ENCODE peak calls at places on chromosome X, in six cellular contexts. Y is Calu3, T is AG10803, S is BE2C, E is upper lobe of left lung, K is kidney epithelial cell. B is an unnamed sample.

GRCh38 chrX:31114858-31115257 is 43.0 kb upstream of the FTHL17 start:
- DNase-seq in T (no peak), E (no peak), Y (no peak), S (no peak), K (no peak), B (no peak)

GRCh38 chrX:94645727-94646126 is 971.7 kb downstream of the FAM133A start:
- DNase-seq in E (no peak), T (no peak), K (no peak), S (no peak), Y (no peak), B (no peak)

GRCh38 chrX:72054776-72055495 is 76.8 kb downstream of the RTL5 start:
- DNase-seq in T (no peak), Y (no peak), E (no peak), S (no peak), K (no peak), B (no peak)

GRCh38 chrX:70279081-70279480 is 2.9 kb upstream of the RAB41 start:
- DNase-seq in K (no peak), T (no peak), S (no peak), E (no peak), Y (no peak), B (no peak)

GRCh38 chrX:6644411-6644810 is 109.5 kb upstream of the VCX3A start:
- DNase-seq in Y (no peak), K (no peak), S (peak), T (no peak), E (no peak), B (no peak)

GRCh38 chrX:7432901-7433300 is 284.9 kb upstream of the PUDP start:
- DNase-seq in E (no peak), K (no peak), T (no peak), Y (no peak), S (no peak), B (no peak)

GRCh38 chrX:15854080-15854655 is 445 bp downstream of the AP1S2 start:
- DNase-seq in Y (peak), K (no peak), E (peak), S (peak), T (no peak), B (peak)

GRCh38 chrX:4570141-4570540 is 856.7 kb upstream of the PRKX start:
- DNase-seq in T (no peak), S (no peak), E (no peak), K (no peak), Y (no peak), B (no peak)

GRCh38 chrX:129678176-129678880 is 23.6 kb upstream of the APLN start:
- DNase-seq in Y (peak), E (peak), T (peak), K (no peak), S (peak), B (peak)

GRCh38 chrX:39577976-39578962 is 519.5 kb downstream of the BCOR start:
- DNase-seq in E (no peak), T (peak), S (no peak), K (no peak), Y (no peak), B (no peak)

GRCh38 chrX:42102586-42103282 is 179.4 kb upstream of the CASK start:
- DNase-seq in S (no peak), E (no peak), Y (no peak), T (no peak), K (no peak), B (no peak)

GRCh38 chrX:109472939-109473713 is 8.8 kb downstream of the GUCY2F start:
- DNase-seq in S (peak), K (peak), T (peak), E (no peak), Y (no peak), B (no peak)

GRCh38 chrX:70096052-70096451 is 33.8 kb downstream of the OTUD6A start:
- DNase-seq in T (peak), E (no peak), Y (peak), K (no peak), S (no peak), B (no peak)

GRCh38 chrX:46381630-46382029 is 163.6 kb downstream of the ZNF674 start:
- DNase-seq in S (peak), Y (peak), T (peak), K (no peak), E (no peak), B (no peak)

GRCh38 chrX:2413969-2414368 is 86.8 kb downstream of the DHRSX start:
- DNase-seq in Y (no peak), T (no peak), S (no peak), E (no peak), K (no peak), B (no peak)

GRCh38 chrX:39165773-39166172 is 364.5 kb downstream of the MID1IP1 start:
- DNase-seq in E (no peak), S (no peak), Y (no peak), K (no peak), T (no peak), B (no peak)

GRCh38 chrX:129522184-129523059 is 868 bp downstream of the SMARCA1 start:
- DNase-seq in Y (peak), E (peak), S (peak), T (peak), K (no peak), B (peak)

GRCh38 chrX:76029385-76029784 is 143.5 kb upstream of the PBDC1 start:
- DNase-seq in E (no peak), K (no peak), Y (no peak), S (peak), T (no peak), B (no peak)

GRCh38 chrX:53305996-53306937 is 24.9 kb upstream of the IQSEC2 start:
- DNase-seq in E (no peak), S (no peak), Y (no peak), K (no peak), T (no peak), B (no peak)

GRCh38 chrX:47146121-47146935 is 1.3 kb downstream of the RBM10 start:
- DNase-seq in K (no peak), T (no peak), E (no peak), S (no peak), Y (no peak), B (no peak)

DNA sequence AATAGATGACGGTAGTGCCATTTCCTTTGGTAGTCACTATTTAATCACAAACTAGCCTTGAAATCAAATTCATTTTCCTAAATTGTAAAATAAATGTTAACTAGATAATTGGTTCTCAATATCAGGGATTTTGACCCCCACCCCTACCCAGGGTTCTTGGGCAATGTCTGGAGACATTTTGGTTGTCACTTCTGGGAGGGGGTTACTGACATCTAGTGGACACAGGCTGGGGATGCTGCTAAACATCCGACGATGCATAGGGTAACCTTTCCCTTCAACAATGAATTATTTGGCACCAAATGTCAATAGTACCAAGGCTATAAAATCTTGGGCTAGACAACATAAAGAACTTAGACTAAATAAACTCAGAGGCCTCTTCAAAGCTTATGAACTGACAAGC is 285.8 kb upstream of the TRPC5 start:
- DNase-seq in T (no peak), Y (no peak), S (no peak), E (no peak), K (no peak), B (no peak)
- TF ChIP-seq CTCF in T (peak), Y (no peak), S (peak), E (no peak), K (peak), B (no peak)

DNA sequence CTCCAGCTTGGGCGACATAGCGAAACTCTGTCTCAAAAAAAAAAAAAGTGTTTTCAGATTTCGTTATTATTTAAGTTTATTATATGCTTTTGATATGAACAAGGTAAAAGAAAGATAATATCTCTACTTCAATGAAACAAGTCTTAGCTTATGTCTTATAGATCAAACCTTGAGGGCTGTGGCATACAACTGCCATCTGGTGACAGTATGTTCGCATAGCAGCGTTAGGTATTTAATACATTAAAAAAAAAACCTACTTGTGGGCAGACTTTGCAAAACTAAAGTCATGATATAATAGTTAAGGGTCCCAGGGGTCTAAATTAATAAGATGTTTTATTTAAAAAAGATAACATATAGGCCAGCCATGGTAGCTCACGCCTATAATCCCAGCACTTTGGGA is 161.2 kb upstream of the AMOT start:
- DNase-seq in K (no peak), S (no peak), T (peak), E (no peak), Y (no peak), B (no peak)
- TF ChIP-seq CTCF in K (peak), S (peak), T (peak), E (no peak), Y (no peak), B (no peak)

DNA sequence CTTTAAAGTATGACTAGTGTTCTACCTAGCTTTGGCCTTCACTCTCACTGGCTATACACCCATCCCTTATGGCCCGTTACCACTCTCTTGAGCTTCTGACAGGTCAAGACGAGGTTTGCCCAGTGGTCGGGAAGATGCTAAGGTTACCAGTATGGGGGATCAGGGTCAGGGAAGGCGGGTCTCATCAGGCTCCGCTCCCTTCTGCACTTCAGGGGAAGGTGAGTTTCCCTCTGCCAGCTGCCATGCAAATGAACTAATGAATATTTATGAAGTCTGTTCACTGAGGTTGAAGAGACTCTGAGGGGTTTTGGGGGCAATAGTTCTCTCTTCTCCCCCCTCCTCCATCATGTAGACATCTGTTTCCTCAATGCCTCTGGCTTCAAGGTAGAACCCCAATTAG is 6.6 kb downstream of the EFNB1 start:
- DNase-seq in Y (no peak), T (no peak), E (peak), K (no peak), S (no peak), B (peak)
- TF ChIP-seq CTCF in Y (no peak), T (no peak), E (no peak), K (no peak), S (no peak), B (no peak)

GRCh38 chrX:9576059-9576458 is 111.2 kb downstream of the TBL1X start:
- DNase-seq in K (no peak), S (no peak), E (no peak), Y (no peak), T (no peak), B (no peak)
- TF ChIP-seq CTCF in K (no peak), S (no peak), E (no peak), Y (no peak), T (no peak), B (no peak)